ENCODE peak calls at places on chromosomes 6 and 20, in six cellular contexts. L is neural progenitor cell; R is dorsolateral prefrontal cortex; M is AG09309; E is cardiac fibroblast; I is CD8-positive, alpha-beta T cell. D is an unnamed sample.

GRCh38 chr6:74480561-74480960 is 725.3 kb downstream of the COL12A1 start:
- DNase-seq in M (no peak), E (peak), L (no peak), I (no peak), R (no peak), D (no peak)

GRCh38 chr20:63183422-63184146 is 32.3 kb downstream of the YTHDF1 start:
- DNase-seq in E (peak), R (peak), L (peak), I (peak), M (no peak), D (no peak)

GRCh38 chr6:45212976-45213375 is 115.2 kb upstream of the RUNX2 start:
- DNase-seq in L (peak), E (peak), R (no peak), M (no peak), I (no peak), D (no peak)

GRCh38 chr6:39439342-39440038 is 117.0 kb upstream of the KCNK16 start:
- DNase-seq in E (no peak), M (no peak), I (no peak), R (no peak), L (no peak), D (no peak)

GRCh38 chr20:63548542-63548941 is 993 bp upstream of the SRMS start:
- DNase-seq in I (no peak), R (no peak), L (no peak), M (no peak), E (no peak), D (no peak)

GRCh38 chr20:56766528-56766927 is 137.4 kb downstream of the TFAP2C start:
- DNase-seq in M (no peak), R (no peak), L (no peak), E (no peak), I (no peak), D (no peak)

GRCh38 chr6:41892921-41893564 is 2.1 kb downstream of the USP49 start:
- DNase-seq in M (no peak), E (no peak), L (peak), R (no peak), I (no peak), D (no peak)

GRCh38 chr20:46638367-46639274 is 12.6 kb downstream of the SLC13A3 start:
- DNase-seq in E (no peak), I (no peak), M (no peak), R (peak), L (peak), D (no peak)

GRCh38 chr6:168637853-168638252 is 196.9 kb downstream of the SMOC2 start:
- DNase-seq in R (no peak), M (no peak), L (no peak), E (no peak), I (no peak), D (no peak)

GRCh38 chr20:49980140-49981008 is 2.4 kb upstream of the SNAI1 start:
- DNase-seq in E (no peak), L (peak), R (no peak), M (no peak), I (no peak), D (no peak)

GRCh38 chr20:49983123-49983847 is 505 bp downstream of the SNAI1 start:
- DNase-seq in E (peak), M (no peak), L (peak), R (no peak), I (no peak), D (no peak)

GRCh38 chr20:49982346-49983122 is at the start of gene SNAI1:
- DNase-seq in R (peak), I (peak), L (peak), E (peak), M (peak), D (no peak)

GRCh38 chr20:49981218-49982071 is 1.3 kb upstream of the SNAI1 start:
- DNase-seq in R (no peak), I (no peak), L (peak), E (no peak), M (no peak), D (no peak)

GRCh38 chr20:49982072-49982345 is 771 bp upstream of the SNAI1 start:
- DNase-seq in I (no peak), L (no peak), E (no peak), R (no peak), M (no peak), D (no peak)
- H3K4me3 ChIP-seq in I (peak), L (peak), E (peak), R (peak), M (no peak), D (peak)

DNA sequence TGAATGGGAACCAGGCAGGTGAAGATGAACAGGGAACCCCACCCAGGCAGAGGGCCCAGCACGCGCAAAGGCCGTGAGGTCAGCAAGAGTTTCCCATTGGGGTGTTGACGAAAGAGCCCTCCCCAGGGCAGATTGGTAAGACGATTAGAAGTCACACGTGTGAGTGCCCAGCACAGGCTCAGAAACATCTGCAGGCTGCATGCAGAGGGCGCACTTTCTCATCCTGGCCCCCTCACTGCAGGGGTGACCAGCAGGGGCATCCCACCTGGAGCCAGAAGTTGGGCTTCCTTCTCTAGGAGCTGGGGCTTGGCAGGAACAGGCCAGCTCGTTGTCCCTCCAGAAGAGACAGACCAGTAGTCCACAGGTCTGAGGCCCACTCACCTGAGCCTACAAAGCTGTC is 38.4 kb downstream of the VSTM2L start:
- DNase-seq in M (no peak), E (no peak), L (peak), R (no peak), I (no peak), D (no peak)
- TF ChIP-seq CTCF in M (peak), E (no peak), L (peak), R (no peak), I (no peak), D (no peak)

GRCh38 chr20:33443006-33443511 is 504 bp downstream of the SNTA1 start:
- DNase-seq in M (no peak), E (no peak), L (no peak), I (peak), R (no peak), D (no peak)

GRCh38 chr20:33443512-33444239 is at the start of gene SNTA1:
- DNase-seq in M (no peak), I (peak), E (peak), L (peak), R (peak), D (peak)

GRCh38 chr20:33444797-33445560 is 1.4 kb upstream of the SNTA1 start:
- DNase-seq in R (no peak), L (no peak), M (no peak), I (peak), E (peak), D (no peak)

GRCh38 chr20:33441142-33441955 is 2.2 kb downstream of the SNTA1 start:
- DNase-seq in L (peak), E (no peak), R (no peak), I (no peak), M (no peak), D (no peak)

DNA sequence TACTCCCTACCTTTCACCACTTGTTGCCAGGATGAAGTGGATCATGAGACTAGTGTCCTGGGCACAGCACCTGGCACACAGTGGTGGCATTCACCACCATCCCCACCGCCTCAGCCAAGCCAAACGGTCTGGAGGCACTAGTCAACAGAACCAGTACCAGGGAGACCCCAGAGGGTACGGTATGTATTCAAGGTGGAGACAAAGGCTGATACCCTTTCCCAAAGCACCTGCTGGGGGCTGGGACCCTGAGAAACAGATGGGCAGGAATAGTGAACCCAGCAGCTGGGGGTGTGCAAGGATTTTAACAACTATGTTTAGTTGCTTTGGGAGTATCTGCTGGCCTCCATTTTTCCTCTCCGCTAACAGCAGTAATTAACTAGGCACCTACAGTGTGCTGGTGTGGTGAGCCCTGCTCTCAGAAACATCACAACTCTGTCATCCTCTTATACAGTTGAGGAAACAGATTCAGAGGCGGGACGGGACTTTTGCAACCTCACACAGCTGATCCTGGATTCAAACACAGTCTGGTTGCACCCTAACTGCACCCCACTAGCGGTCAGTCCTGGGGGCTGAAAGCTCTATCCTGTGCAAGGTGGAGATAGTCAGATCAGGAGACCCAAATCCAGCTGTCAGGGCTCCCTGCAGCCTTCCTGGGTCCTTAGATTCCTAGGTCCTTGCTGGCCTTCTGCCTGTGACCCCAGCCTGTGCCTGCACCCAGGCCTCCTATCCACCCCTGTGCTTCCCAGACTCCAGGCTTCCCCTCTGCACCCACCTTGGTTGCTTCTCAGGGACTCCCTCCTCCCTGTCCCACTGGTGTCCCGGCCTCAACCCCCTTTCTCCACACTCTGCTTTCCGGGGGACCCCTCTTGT is 1.2 kb downstream of the SNTA1 start:
- DNase-seq in M (no peak), I (no peak), L (no peak), R (no peak), E (no peak), D (no peak)
- H3K4me3 ChIP-seq in M (peak), I (peak), L (peak), R (peak), E (peak), D (peak)

GRCh38 chr6:84728602-84729001 is 35.8 kb downstream of the TBX18 start:
- DNase-seq in M (no peak), R (no peak), E (peak), I (no peak), L (peak), D (no peak)
- TF ChIP-seq CTCF in M (peak), R (no peak), E (peak), I (no peak), L (peak), D (peak)

DNA sequence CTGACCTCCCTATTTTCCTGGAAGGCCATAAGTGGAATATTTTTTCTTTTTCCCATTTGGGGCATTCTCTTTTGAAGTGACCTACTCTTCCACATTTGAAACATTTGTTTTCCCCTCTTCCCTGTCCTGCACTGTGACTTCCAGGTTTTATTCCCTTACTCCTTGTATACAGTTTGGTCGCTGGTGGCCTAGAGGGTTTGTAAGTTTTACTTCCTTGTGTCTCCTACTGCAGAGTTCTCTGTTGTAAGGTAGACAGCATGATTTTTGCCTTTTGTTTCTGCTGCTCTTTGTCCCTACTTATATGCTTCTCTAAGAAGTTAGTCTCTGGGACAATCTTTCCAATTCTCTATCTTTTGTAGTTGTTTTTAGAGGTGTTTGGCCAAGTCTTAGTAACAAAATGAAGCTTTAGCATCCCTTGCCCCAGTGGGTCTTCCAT is 7.4 kb upstream of the ZNFX1 start:
- DNase-seq in M (no peak), I (no peak), L (no peak), R (no peak), E (no peak), D (no peak)
- H3K4me3 ChIP-seq in M (no peak), I (no peak), L (peak), R (no peak), E (no peak), D (no peak)

GRCh38 chr20:12255571-12255970 is 337.9 kb downstream of the BTBD3 start:
- DNase-seq in I (no peak), E (peak), R (no peak), L (no peak), M (no peak), D (no peak)
- TF ChIP-seq CTCF in I (no peak), E (no peak), R (no peak), L (no peak), M (no peak), D (no peak)

GRCh38 chr6:36840471-36841461 is 1.5 kb upstream of the CPNE5 start:
- DNase-seq in R (no peak), E (no peak), L (peak), I (peak), M (no peak), D (no peak)
- H3K4me3 ChIP-seq in R (peak), E (peak), L (peak), I (peak), M (peak), D (peak)

GRCh38 chr6:84227434-84228197 is at the start of gene CEP162:
- DNase-seq in E (peak), R (peak), I (peak), M (peak), L (peak), D (peak)
- TF ChIP-seq CTCF in E (peak), R (peak), I (peak), M (peak), L (peak), D (peak)

DNA sequence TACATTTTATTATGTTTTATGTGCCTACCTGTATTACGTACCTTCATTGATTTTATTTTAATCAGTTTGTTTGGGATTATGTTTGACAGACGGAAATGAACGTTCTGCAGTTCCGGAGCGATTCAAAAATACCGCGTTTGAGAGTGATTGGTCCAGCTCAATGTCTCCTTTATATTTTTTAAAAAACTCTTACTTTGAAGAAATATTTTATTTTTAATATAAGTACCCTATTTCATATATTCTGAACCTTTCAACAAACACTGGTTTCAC is 114.3 kb upstream of the BTN3A2 start:
- DNase-seq in M (no peak), R (no peak), L (peak), E (no peak), I (peak), D (no peak)
- H3K4me3 ChIP-seq in M (peak), R (peak), L (peak), E (peak), I (peak), D (peak)

GRCh38 chr20:44544178-44544719 is 22.4 kb upstream of the SERINC3 start:
- DNase-seq in E (no peak), L (no peak), I (no peak), M (no peak), R (no peak), D (no peak)
- TF ChIP-seq CTCF in E (no peak), L (no peak), I (no peak), M (no peak), R (no peak), D (no peak)

D was measured in thoracic aorta.